ENCODE peak calls at places on chromosomes 2 and 18, in ten cellular contexts. One of them, this sample, is unnamed.

GRCh38 chr2:127579231-127579630 is 43.7 kb downstream of the MYO7B start:
- DNase-seq in RWPE2: no peak
- DNase-seq in A549: no peak
- DNase-seq in cardiac muscle cell: no peak
- DNase-seq in kidney epithelial cell: no peak
- DNase-seq in gastrocnemius medialis: no peak
- DNase-seq in left lung: no peak
- DNase-seq in AG04449: no peak
- DNase-seq in choroid plexus epithelial cell: no peak
- DNase-seq in fibroblast of lung: no peak
- DNase-seq in this sample: no peak

GRCh38 chr2:206858972-206859739 is 80.2 kb upstream of the CPO start:
- DNase-seq in RWPE2: no peak
- DNase-seq in A549: no peak
- DNase-seq in cardiac muscle cell: no peak
- DNase-seq in kidney epithelial cell: no peak
- DNase-seq in gastrocnemius medialis: no peak
- DNase-seq in left lung: no peak
- DNase-seq in AG04449: no peak
- DNase-seq in choroid plexus epithelial cell: no peak
- DNase-seq in fibroblast of lung: no peak
- DNase-seq in this sample: no peak

GRCh38 chr18:29594494-29594893 is 1417.6 kb upstream of the CDH2 start:
- DNase-seq in RWPE2: no peak
- DNase-seq in A549: no peak
- DNase-seq in cardiac muscle cell: no peak
- DNase-seq in kidney epithelial cell: no peak
- DNase-seq in gastrocnemius medialis: no peak
- DNase-seq in left lung: no peak
- DNase-seq in AG04449: no peak
- DNase-seq in choroid plexus epithelial cell: no peak
- DNase-seq in fibroblast of lung: no peak
- DNase-seq in this sample: no peak

GRCh38 chr2:96636772-96637171 is 1.3 kb downstream of the KANSL3 start:
- DNase-seq in RWPE2: no peak
- DNase-seq in A549: no peak
- DNase-seq in cardiac muscle cell: no peak
- DNase-seq in kidney epithelial cell: no peak
- DNase-seq in gastrocnemius medialis: peak; percentile 32
- DNase-seq in left lung: no peak
- DNase-seq in AG04449: no peak
- DNase-seq in choroid plexus epithelial cell: no peak
- DNase-seq in fibroblast of lung: no peak
- DNase-seq in this sample: no peak

GRCh38 chr2:129698593-129698992 is 280.9 kb upstream of the RAB6C start:
- DNase-seq in RWPE2: no peak
- DNase-seq in A549: no peak
- DNase-seq in cardiac muscle cell: no peak
- DNase-seq in kidney epithelial cell: no peak
- DNase-seq in gastrocnemius medialis: no peak
- DNase-seq in left lung: no peak
- DNase-seq in AG04449: no peak
- DNase-seq in choroid plexus epithelial cell: no peak
- DNase-seq in fibroblast of lung: no peak
- DNase-seq in this sample: no peak

GRCh38 chr2:150997066-150997465 is 264.6 kb downstream of the RBM43 start:
- DNase-seq in RWPE2: no peak
- DNase-seq in A549: no peak
- DNase-seq in cardiac muscle cell: no peak
- DNase-seq in kidney epithelial cell: no peak
- DNase-seq in gastrocnemius medialis: no peak
- DNase-seq in left lung: no peak
- DNase-seq in AG04449: no peak
- DNase-seq in choroid plexus epithelial cell: no peak
- DNase-seq in fibroblast of lung: no peak
- DNase-seq in this sample: peak; percentile 87

GRCh38 chr2:81304154-81304830 is 999.7 kb upstream of the LRRTM1 start:
- DNase-seq in RWPE2: no peak
- DNase-seq in A549: no peak
- DNase-seq in cardiac muscle cell: no peak
- DNase-seq in kidney epithelial cell: peak; percentile 83
- DNase-seq in gastrocnemius medialis: no peak
- DNase-seq in left lung: no peak
- DNase-seq in AG04449: no peak
- DNase-seq in choroid plexus epithelial cell: no peak
- DNase-seq in fibroblast of lung: peak; percentile 53
- DNase-seq in this sample: no peak

GRCh38 chr2:59830601-59831000 is 722.9 kb downstream of the BCL11A start:
- DNase-seq in RWPE2: no peak
- DNase-seq in A549: no peak
- DNase-seq in cardiac muscle cell: no peak
- DNase-seq in kidney epithelial cell: no peak
- DNase-seq in gastrocnemius medialis: no peak
- DNase-seq in left lung: no peak
- DNase-seq in AG04449: no peak
- DNase-seq in choroid plexus epithelial cell: no peak
- DNase-seq in fibroblast of lung: no peak
- DNase-seq in this sample: no peak

GRCh38 chr2:29108225-29108624 is 7.0 kb upstream of the CLIP4 start:
- DNase-seq in RWPE2: peak; percentile 87
- DNase-seq in A549: peak; percentile 90
- DNase-seq in cardiac muscle cell: no peak
- DNase-seq in kidney epithelial cell: no peak
- DNase-seq in gastrocnemius medialis: no peak
- DNase-seq in left lung: no peak
- DNase-seq in AG04449: peak; percentile 37
- DNase-seq in choroid plexus epithelial cell: peak; percentile 96
- DNase-seq in fibroblast of lung: peak; percentile 96
- DNase-seq in this sample: peak; percentile 87

DNA sequence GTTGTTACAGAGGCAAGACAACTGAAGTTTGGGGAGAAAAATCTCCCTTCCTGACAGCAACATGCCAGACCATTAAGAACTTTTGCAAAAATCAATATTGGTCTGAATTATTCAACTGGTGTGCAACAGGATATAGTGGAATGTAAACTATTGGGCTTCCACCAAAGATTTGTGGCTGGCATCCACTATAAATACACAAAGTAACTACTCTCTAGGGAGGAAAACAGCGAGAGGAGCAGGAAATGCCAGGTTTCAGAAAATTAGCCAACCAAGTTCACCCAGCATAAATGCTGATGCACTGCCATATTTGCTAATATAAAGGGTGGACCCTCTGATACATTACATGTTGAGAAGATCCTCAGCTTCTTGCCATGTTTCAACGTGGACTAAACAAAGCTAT is 267.6 kb upstream of the LYPD1 start:
- DNase-seq in RWPE2: no peak
- DNase-seq in A549: no peak
- DNase-seq in cardiac muscle cell: no peak
- DNase-seq in kidney epithelial cell: no peak
- DNase-seq in gastrocnemius medialis: no peak
- DNase-seq in left lung: no peak
- DNase-seq in AG04449: no peak
- DNase-seq in choroid plexus epithelial cell: peak; percentile 23
- DNase-seq in fibroblast of lung: peak; percentile 55
- DNase-seq in this sample: no peak
- TF ChIP-seq CTCF in RWPE2: no peak
- TF ChIP-seq CTCF in A549: no peak
- TF ChIP-seq CTCF in cardiac muscle cell: no peak
- TF ChIP-seq CTCF in kidney epithelial cell: no peak
- TF ChIP-seq CTCF in gastrocnemius medialis: no peak
- TF ChIP-seq CTCF in left lung: no peak
- TF ChIP-seq CTCF in AG04449: no peak
- TF ChIP-seq CTCF in choroid plexus epithelial cell: no peak
- TF ChIP-seq CTCF in fibroblast of lung: no peak
- TF ChIP-seq CTCF in this sample: no peak

GRCh38 chr2:108182489-108182888 is 57.3 kb upstream of the SULT1C3 start:
- DNase-seq in RWPE2: no peak
- DNase-seq in A549: peak; percentile 60
- DNase-seq in cardiac muscle cell: peak; percentile 8
- DNase-seq in kidney epithelial cell: no peak
- DNase-seq in gastrocnemius medialis: no peak
- DNase-seq in left lung: no peak
- DNase-seq in AG04449: no peak
- DNase-seq in choroid plexus epithelial cell: peak; percentile 52
- DNase-seq in fibroblast of lung: peak; percentile 1
- DNase-seq in this sample: no peak
- TF ChIP-seq CTCF in RWPE2: peak; percentile 17
- TF ChIP-seq CTCF in A549: peak; percentile 36
- TF ChIP-seq CTCF in cardiac muscle cell: peak; percentile 11
- TF ChIP-seq CTCF in kidney epithelial cell: no peak
- TF ChIP-seq CTCF in gastrocnemius medialis: no peak
- TF ChIP-seq CTCF in left lung: no peak
- TF ChIP-seq CTCF in AG04449: no peak
- TF ChIP-seq CTCF in choroid plexus epithelial cell: peak; percentile 56
- TF ChIP-seq CTCF in fibroblast of lung: peak; percentile 14
- TF ChIP-seq CTCF in this sample: no peak

GRCh38 chr2:88199912-88200682 is 30.0 kb downstream of the THNSL2 start:
- DNase-seq in RWPE2: no peak
- DNase-seq in A549: no peak
- DNase-seq in cardiac muscle cell: peak; percentile 66
- DNase-seq in kidney epithelial cell: no peak
- DNase-seq in gastrocnemius medialis: no peak
- DNase-seq in left lung: peak; percentile 88
- DNase-seq in AG04449: no peak
- DNase-seq in choroid plexus epithelial cell: peak; percentile 5
- DNase-seq in fibroblast of lung: peak; percentile 2
- DNase-seq in this sample: no peak
- TF ChIP-seq CTCF in RWPE2: no peak
- TF ChIP-seq CTCF in A549: no peak
- TF ChIP-seq CTCF in cardiac muscle cell: no peak
- TF ChIP-seq CTCF in kidney epithelial cell: no peak
- TF ChIP-seq CTCF in gastrocnemius medialis: no peak
- TF ChIP-seq CTCF in left lung: no peak
- TF ChIP-seq CTCF in AG04449: no peak
- TF ChIP-seq CTCF in choroid plexus epithelial cell: no peak
- TF ChIP-seq CTCF in fibroblast of lung: no peak
- TF ChIP-seq CTCF in this sample: no peak

DNA sequence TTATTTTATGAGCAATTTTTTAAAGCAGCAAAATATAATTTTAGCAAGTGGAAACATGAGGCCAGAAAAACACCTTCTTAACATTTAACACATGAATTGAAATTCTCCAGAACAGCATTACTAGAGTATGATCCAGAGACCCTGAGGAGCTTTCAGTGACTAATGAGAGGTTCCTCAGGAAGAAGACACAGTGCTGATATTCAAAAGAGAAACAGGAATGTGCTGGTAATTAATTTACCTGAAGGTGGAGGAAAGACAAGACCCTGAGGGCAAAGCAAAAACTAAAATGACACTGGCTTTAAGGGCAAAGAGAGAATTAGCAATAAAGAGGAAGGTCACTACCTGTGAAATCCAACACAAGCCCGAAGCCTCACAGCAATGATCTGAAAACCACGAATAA is 97.0 kb downstream of the CDH2 start:
- DNase-seq in RWPE2: no peak
- DNase-seq in A549: no peak
- DNase-seq in cardiac muscle cell: no peak
- DNase-seq in kidney epithelial cell: no peak
- DNase-seq in gastrocnemius medialis: no peak
- DNase-seq in left lung: no peak
- DNase-seq in AG04449: no peak
- DNase-seq in choroid plexus epithelial cell: no peak
- DNase-seq in fibroblast of lung: no peak
- DNase-seq in this sample: no peak
- TF ChIP-seq CTCF in RWPE2: no peak
- TF ChIP-seq CTCF in A549: no peak
- TF ChIP-seq CTCF in cardiac muscle cell: no peak
- TF ChIP-seq CTCF in kidney epithelial cell: no peak
- TF ChIP-seq CTCF in gastrocnemius medialis: no peak
- TF ChIP-seq CTCF in left lung: no peak
- TF ChIP-seq CTCF in AG04449: no peak
- TF ChIP-seq CTCF in choroid plexus epithelial cell: no peak
- TF ChIP-seq CTCF in fibroblast of lung: no peak
- TF ChIP-seq CTCF in this sample: no peak

GRCh38 chr2:196719565-196719872 is 80.0 kb downstream of the GTF3C3 start:
- DNase-seq in RWPE2: no peak
- DNase-seq in A549: peak; percentile 10
- DNase-seq in cardiac muscle cell: no peak
- DNase-seq in kidney epithelial cell: no peak
- DNase-seq in gastrocnemius medialis: no peak
- DNase-seq in left lung: no peak
- DNase-seq in AG04449: no peak
- DNase-seq in choroid plexus epithelial cell: no peak
- DNase-seq in fibroblast of lung: no peak
- DNase-seq in this sample: no peak

GRCh38 chr2:196718394-196718793 is 78.9 kb downstream of the CCDC150 start:
- DNase-seq in RWPE2: no peak
- DNase-seq in A549: peak; percentile 25
- DNase-seq in cardiac muscle cell: no peak
- DNase-seq in kidney epithelial cell: no peak
- DNase-seq in gastrocnemius medialis: peak; percentile 34
- DNase-seq in left lung: no peak
- DNase-seq in AG04449: no peak
- DNase-seq in choroid plexus epithelial cell: peak; percentile 27
- DNase-seq in fibroblast of lung: no peak
- DNase-seq in this sample: no peak

DNA sequence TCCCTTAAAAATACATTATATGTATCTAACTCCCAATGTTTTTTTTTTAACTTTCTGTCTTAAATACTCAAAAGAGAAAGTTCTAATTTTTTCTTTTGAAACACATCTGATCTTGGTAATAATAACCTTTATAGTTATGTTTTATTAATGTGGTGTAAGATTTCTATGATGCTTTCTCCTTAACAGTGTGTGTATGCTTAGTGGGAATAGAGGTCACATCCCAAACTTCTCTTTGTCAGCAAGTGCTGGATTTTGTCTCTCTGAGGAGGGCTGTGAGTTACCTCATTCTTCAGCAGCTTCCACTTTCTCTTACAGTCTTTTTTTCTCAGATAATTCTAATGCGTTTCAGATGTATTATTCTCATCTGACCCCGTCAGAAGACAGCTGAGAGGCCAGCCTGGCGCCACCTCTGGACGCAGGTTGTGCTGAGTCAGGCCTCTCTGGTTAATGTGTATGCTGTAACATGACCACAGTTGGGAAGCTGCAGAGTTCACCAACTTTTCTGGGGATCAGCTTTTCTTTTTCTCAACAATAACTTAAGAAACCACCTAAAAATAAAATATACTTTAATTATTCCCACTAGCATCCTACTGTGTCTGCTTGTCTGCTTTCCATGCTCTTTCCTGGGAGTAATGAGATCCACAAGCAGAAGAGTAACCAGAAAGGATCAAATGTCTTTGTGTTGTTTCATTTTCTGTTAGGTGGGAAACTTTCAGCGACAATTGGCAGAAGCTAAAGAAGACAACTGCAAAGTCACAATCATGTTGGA is 79.5 kb downstream of the CCDC150 start:
- DNase-seq in RWPE2: no peak
- DNase-seq in A549: peak; percentile 72
- DNase-seq in cardiac muscle cell: peak; percentile 52
- DNase-seq in kidney epithelial cell: peak; percentile 43
- DNase-seq in gastrocnemius medialis: peak; percentile 65
- DNase-seq in left lung: peak; percentile 76
- DNase-seq in AG04449: no peak
- DNase-seq in choroid plexus epithelial cell: peak; percentile 91
- DNase-seq in fibroblast of lung: peak; percentile 77
- DNase-seq in this sample: peak; percentile 73
- TF ChIP-seq CTCF in RWPE2: no peak
- TF ChIP-seq CTCF in A549: no peak
- TF ChIP-seq CTCF in cardiac muscle cell: peak; percentile 36
- TF ChIP-seq CTCF in kidney epithelial cell: peak; percentile 51
- TF ChIP-seq CTCF in gastrocnemius medialis: no peak
- TF ChIP-seq CTCF in left lung: no peak
- TF ChIP-seq CTCF in AG04449: peak; percentile 33
- TF ChIP-seq CTCF in choroid plexus epithelial cell: peak; percentile 46
- TF ChIP-seq CTCF in fibroblast of lung: peak; percentile 38
- TF ChIP-seq CTCF in this sample: peak; percentile 49